ENCODE peak calls at places on chromosomes 1 and 21, in six cellular contexts. O is effector memory CD8-positive, alpha-beta T cell; P is tibial nerve; T is activated CD4-positive, alpha-beta T cell treated with anti-CD3 and anti-CD28 coated beads, Interleukin-2, amount 10 ng/mL, durations not matched to agents 7 days and 5 days; W is testis; N is H4. S is an unnamed sample.

GRCh38 chr1:67522001-67522441 is 91.8 kb upstream of the SERBP1 start:
- DNase-seq in O (no peak), P (no peak), T (no peak), W (no peak), N (no peak), S (no peak)

GRCh38 chr1:233972563-233972950 is 68.1 kb downstream of the SLC35F3 start:
- DNase-seq in O (no peak), P (no peak), T (no peak), W (no peak), N (no peak), S (no peak)

GRCh38 chr1:245537992-245538391 is 383.2 kb downstream of the KIF26B start:
- DNase-seq in O (no peak), P (no peak), T (no peak), W (no peak), N (no peak), S (no peak)

GRCh38 chr1:38029081-38029681 is 16.6 kb downstream of the UTP11 start:
- DNase-seq in O (no peak), P (no peak), T (no peak), W (peak), N (no peak), S (no peak)

GRCh38 chr21:42343963-42344510 is 6.8 kb downstream of the TFF2 start:
- DNase-seq in O (no peak), P (no peak), T (no peak), W (peak), N (no peak), S (no peak)

GRCh38 chr1:15158506-15159165 is 5.1 kb downstream of the TMEM51 start:
- DNase-seq in O (no peak), P (no peak), T (no peak), W (no peak), N (no peak), S (no peak)

GRCh38 chr1:240763771-240764170 is 151.8 kb upstream of the GREM2 start:
- DNase-seq in O (no peak), P (no peak), T (no peak), W (no peak), N (no peak), S (no peak)

GRCh38 chr21:45502600-45502999 is 39.6 kb downstream of the SLC19A1 start:
- DNase-seq in O (no peak), P (no peak), T (no peak), W (no peak), N (no peak), S (no peak)

GRCh38 chr1:41713141-41713540 is 205.6 kb downstream of the HIVEP3 start:
- DNase-seq in O (no peak), P (no peak), T (no peak), W (no peak), N (no peak), S (no peak)

GRCh38 chr1:31985430-31985829 is 28.2 kb upstream of the KHDRBS1 start:
- DNase-seq in O (no peak), P (no peak), T (no peak), W (no peak), N (no peak), S (no peak)

GRCh38 chr1:235063068-235063765 is 65.4 kb downstream of the TOMM20 start:
- DNase-seq in O (no peak), P (no peak), T (peak), W (no peak), N (no peak), S (no peak)

GRCh38 chr1:39574646-39575045 is 1.9 kb downstream of the PABPC4 start:
- DNase-seq in O (no peak), P (no peak), T (peak), W (peak), N (no peak), S (no peak)

GRCh38 chr1:228272831-228273571 is 65.2 kb downstream of the OBSCN start:
- DNase-seq in O (no peak), P (no peak), T (no peak), W (no peak), N (no peak), S (no peak)